ENCODE peak calls at places on chromosome 17, in eight cellular contexts. I is thyroid gland, R is sigmoid colon, P is GM12878, B is body of pancreas, N is GM12892, C is A549, A is transverse colon. E is an unnamed sample.

GRCh38 chr17:4072487-4073157 is 70.2 kb downstream of the ZZEF1 start:
- DNase-seq in P (no peak), B (no peak), A (no peak), I (no peak), N (no peak), R (no peak), C (no peak), E (no peak)

GRCh38 chr17:65287040-65287439 is 149.9 kb downstream of the RGS9 start:
- DNase-seq in I (no peak), C (no peak), R (no peak), N (no peak), P (no peak), A (no peak), B (no peak), E (no peak)

GRCh38 chr17:63753215-63753614 is 11.6 kb upstream of the STRADA start:
- DNase-seq in N (no peak), A (no peak), C (no peak), P (no peak), R (no peak), B (no peak), I (no peak), E (no peak)

GRCh38 chr17:41390411-41390938 is 6.9 kb downstream of the KRT31 start:
- DNase-seq in R (no peak), I (no peak), N (no peak), P (no peak), A (no peak), C (no peak), B (no peak), E (no peak)

GRCh38 chr17:78661092-78661770 is 84.0 kb upstream of the DNAH17 start:
- DNase-seq in B (no peak), I (peak; percentile 85), C (peak; percentile 62), R (peak; percentile 9), N (no peak), P (no peak), A (no peak), E (no peak)

GRCh38 chr17:2684549-2684948 is 27.0 kb downstream of the CLUH start:
- DNase-seq in N (no peak), P (no peak), C (no peak), B (no peak), A (no peak), R (no peak), I (no peak), E (no peak)

GRCh38 chr17:59416184-59416583 is 84.7 kb downstream of the YPEL2 start:
- DNase-seq in A (no peak), B (no peak), R (no peak), N (no peak), I (no peak), C (no peak), P (no peak), E (no peak)

GRCh38 chr17:43140396-43141332 is 15.5 kb upstream of the BRCA1 start:
- DNase-seq in C (no peak), P (no peak), A (no peak), N (no peak), I (no peak), B (no peak), R (peak; percentile 35), E (no peak)

GRCh38 chr17:3989156-3989886 is 25.1 kb upstream of the ATP2A3 start:
- DNase-seq in N (no peak), A (peak; percentile 1), I (no peak), C (no peak), P (no peak), B (no peak), R (no peak), E (no peak)

GRCh38 chr17:55764610-55765009 is 13.8 kb downstream of the PCTP start:
- DNase-seq in B (no peak), A (no peak), I (no peak), R (no peak), N (no peak), P (no peak), C (no peak), E (no peak)

GRCh38 chr17:79562117-79562805 is 48.6 kb downstream of the RBFOX3 start:
- DNase-seq in A (no peak), P (no peak), N (no peak), C (no peak), I (peak; percentile 25), R (peak; percentile 55), B (no peak), E (no peak)

GRCh38 chr17:69761767-69762321 is 313.2 kb upstream of the KCNJ16 start:
- DNase-seq in P (no peak), B (no peak), I (no peak), C (peak; percentile 77), A (no peak), N (no peak), R (no peak), E (no peak)

DNA sequence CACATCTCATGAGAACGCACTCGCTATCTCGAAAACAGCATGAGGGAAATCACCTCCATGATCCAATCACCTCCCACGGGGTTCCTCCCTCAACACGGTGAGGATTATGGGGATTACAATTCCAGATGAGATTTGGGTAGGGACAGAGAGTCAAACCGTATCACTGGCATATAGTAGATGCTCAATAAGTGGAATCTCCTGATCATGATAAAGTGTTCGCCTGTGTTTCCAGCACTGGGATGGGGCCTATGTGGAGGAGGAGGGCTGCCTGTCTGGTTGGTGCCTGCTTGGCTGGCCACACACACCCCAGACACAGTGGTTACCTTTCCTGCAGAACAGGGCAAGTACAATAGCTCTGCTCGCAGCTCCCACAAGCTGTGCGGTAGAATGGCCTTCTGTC is 6.1 kb upstream of the MGAT5B start:
- DNase-seq in B (no peak), I (no peak), P (no peak), N (no peak), C (no peak), A (no peak), R (no peak), E (no peak)
- TF ChIP-seq POLR2A in B (no peak), I (no peak), P (no peak), N (no peak), C (no peak), A (no peak), R (no peak), E (no peak)

GRCh38 chr17:39717660-39718059 is 12.7 kb downstream of the MIEN1 start:
- DNase-seq in C (no peak), P (no peak), B (no peak), N (no peak), A (no peak), I (no peak), R (no peak), E (no peak)

GRCh38 chr17:39714234-39714633 is 14.4 kb downstream of the ERBB2 start:
- DNase-seq in R (no peak), N (no peak), C (no peak), P (no peak), I (no peak), A (no peak), B (no peak), E (no peak)

GRCh38 chr17:39716879-39717536 is 13.3 kb downstream of the MIEN1 start:
- DNase-seq in A (peak; percentile 83), P (no peak), I (peak; percentile 44), C (no peak), R (no peak), B (peak; percentile 35), N (no peak), E (no peak)

GRCh38 chr17:39715375-39716072 is 14.8 kb downstream of the MIEN1 start:
- DNase-seq in A (no peak), P (no peak), B (no peak), C (no peak), I (no peak), R (no peak), N (no peak), E (no peak)

GRCh38 chr17:39716073-39716818 is 14.1 kb downstream of the MIEN1 start:
- DNase-seq in R (no peak), A (no peak), C (no peak), P (no peak), I (peak; percentile 81), B (no peak), N (no peak), E (no peak)
- TF ChIP-seq POLR2A in R (no peak), A (no peak), C (no peak), P (no peak), I (no peak), B (no peak), N (no peak), E (no peak)

GRCh38 chr17:75205037-75205792 is at the start of gene NUP85:
- DNase-seq in P (peak; percentile 66), N (peak; percentile 99), R (peak; percentile 97), B (peak; percentile 93), C (peak; percentile 100), I (peak; percentile 93), A (peak; percentile 95), E (peak; percentile 95)
- TF ChIP-seq POLR2A in P (peak; percentile 93), N (peak; percentile 90), R (peak; percentile 73), B (peak; percentile 87), C (peak; percentile 96), I (peak; percentile 67), A (peak; percentile 74), E (peak; percentile 72)

DNA sequence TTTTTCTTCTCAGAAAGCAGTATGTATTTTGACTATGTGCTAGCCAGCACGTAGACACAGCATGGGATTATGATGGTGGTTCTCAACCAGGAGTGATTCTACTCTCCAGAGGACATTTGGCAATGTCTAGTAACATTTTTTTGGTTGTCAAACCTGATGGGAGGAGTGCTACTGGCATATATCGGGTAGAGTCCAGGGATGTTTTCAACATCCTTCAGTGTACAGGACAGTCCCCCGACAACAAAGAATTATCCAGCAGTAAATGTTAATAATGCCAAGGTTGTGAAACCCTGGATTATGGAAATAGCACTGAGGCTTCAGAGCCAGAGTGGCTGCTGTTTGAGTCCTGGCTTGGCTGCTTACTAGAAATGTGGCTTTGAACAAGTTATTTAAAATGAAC is 27.7 kb downstream of the AP2B1 start:
- DNase-seq in B (no peak), I (no peak), N (no peak), A (no peak), P (no peak), C (no peak), R (no peak), E (no peak)
- TF ChIP-seq POLR2A in B (no peak), I (no peak), N (no peak), A (no peak), P (no peak), C (no peak), R (no peak), E (no peak)

GRCh38 chr17:76265624-76266243 is 586 bp downstream of the UBALD2 start:
- DNase-seq in N (no peak), A (peak; percentile 62), C (no peak), P (no peak), B (peak; percentile 77), I (peak; percentile 65), R (peak; percentile 86), E (peak; percentile 82)

GRCh38 chr17:76264425-76264754 is 758 bp upstream of the UBALD2 start:
- DNase-seq in C (no peak), B (no peak), A (no peak), R (no peak), I (no peak), P (no peak), N (no peak), E (no peak)

GRCh38 chr17:76266244-76266938 is 1.2 kb downstream of the UBALD2 start:
- DNase-seq in R (no peak), N (no peak), A (peak; percentile 47), C (peak; percentile 52), B (peak; percentile 8), P (no peak), I (peak; percentile 35), E (peak; percentile 50)

GRCh38 chr17:76263896-76264295 is 1.3 kb upstream of the UBALD2 start:
- DNase-seq in B (no peak), A (no peak), N (no peak), P (no peak), I (no peak), C (no peak), R (no peak), E (no peak)

GRCh38 chr17:76264755-76265623 is at the start of gene UBALD2:
- DNase-seq in I (peak; percentile 99), B (peak; percentile 100), N (peak; percentile 96), C (peak; percentile 100), P (peak; percentile 99), R (peak; percentile 100), A (peak; percentile 99), E (peak; percentile 99)
- TF ChIP-seq POLR2A in I (peak; percentile 95), B (peak; percentile 80), N (peak; percentile 66), C (peak; percentile 21), P (peak; percentile 85), R (peak; percentile 30), A (peak; percentile 78), E (peak; percentile 94)

E was measured in right lobe of liver.